ENCODE peak calls at places on chromosomes 5 and 9, in six cellular contexts. One of them, this sample, is unnamed.

GRCh38 chr5:108141676-108142075 is 240.2 kb downstream of the FBXL17 start:
- DNase-seq in G401: no peak
- DNase-seq in stomach: no peak
- DNase-seq in GM12865: peak
- DNase-seq in T-helper 2 cell: no peak
- DNase-seq in activated naive CD8-positive, alpha-beta T cell treated with anti-CD3 and anti-CD28 coated beads for 36 hours: no peak
- DNase-seq in this sample: no peak

GRCh38 chr5:133247145-133247709 is 195.4 kb downstream of the HSPA4 start:
- DNase-seq in G401: no peak
- DNase-seq in stomach: no peak
- DNase-seq in GM12865: no peak
- DNase-seq in T-helper 2 cell: no peak
- DNase-seq in activated naive CD8-positive, alpha-beta T cell treated with anti-CD3 and anti-CD28 coated beads for 36 hours: no peak
- DNase-seq in this sample: no peak

GRCh38 chr9:121286973-121287721 is 19.2 kb downstream of the GSN start:
- DNase-seq in G401: peak
- DNase-seq in stomach: peak
- DNase-seq in GM12865: no peak
- DNase-seq in T-helper 2 cell: no peak
- DNase-seq in activated naive CD8-positive, alpha-beta T cell treated with anti-CD3 and anti-CD28 coated beads for 36 hours: peak
- DNase-seq in this sample: no peak

GRCh38 chr9:136854113-136854841 is 2.1 kb downstream of the MAMDC4 start:
- DNase-seq in G401: no peak
- DNase-seq in stomach: no peak
- DNase-seq in GM12865: no peak
- DNase-seq in T-helper 2 cell: no peak
- DNase-seq in activated naive CD8-positive, alpha-beta T cell treated with anti-CD3 and anti-CD28 coated beads for 36 hours: no peak
- DNase-seq in this sample: no peak

GRCh38 chr9:136825295-136826187 is 16.7 kb upstream of the AJM1 start:
- DNase-seq in G401: peak
- DNase-seq in stomach: no peak
- DNase-seq in GM12865: no peak
- DNase-seq in T-helper 2 cell: no peak
- DNase-seq in activated naive CD8-positive, alpha-beta T cell treated with anti-CD3 and anti-CD28 coated beads for 36 hours: no peak
- DNase-seq in this sample: no peak

GRCh38 chr9:121637441-121638222 is 13.8 kb upstream of the DAB2IP start:
- DNase-seq in G401: no peak
- DNase-seq in stomach: no peak
- DNase-seq in GM12865: no peak
- DNase-seq in T-helper 2 cell: no peak
- DNase-seq in activated naive CD8-positive, alpha-beta T cell treated with anti-CD3 and anti-CD28 coated beads for 36 hours: no peak
- DNase-seq in this sample: no peak

GRCh38 chr5:54171645-54172384 is 138.6 kb downstream of the ARL15 start:
- DNase-seq in G401: peak
- DNase-seq in stomach: peak
- DNase-seq in GM12865: no peak
- DNase-seq in T-helper 2 cell: no peak
- DNase-seq in activated naive CD8-positive, alpha-beta T cell treated with anti-CD3 and anti-CD28 coated beads for 36 hours: no peak
- DNase-seq in this sample: peak

GRCh38 chr9:91429501-91429900 is 5.9 kb upstream of the NFIL3 start:
- DNase-seq in G401: no peak
- DNase-seq in stomach: no peak
- DNase-seq in GM12865: peak
- DNase-seq in T-helper 2 cell: no peak
- DNase-seq in activated naive CD8-positive, alpha-beta T cell treated with anti-CD3 and anti-CD28 coated beads for 36 hours: no peak
- DNase-seq in this sample: no peak

GRCh38 chr5:72324186-72324825 is 4.1 kb downstream of the PTCD2 start:
- DNase-seq in G401: no peak
- DNase-seq in stomach: no peak
- DNase-seq in GM12865: no peak
- DNase-seq in T-helper 2 cell: no peak
- DNase-seq in activated naive CD8-positive, alpha-beta T cell treated with anti-CD3 and anti-CD28 coated beads for 36 hours: no peak
- DNase-seq in this sample: no peak

GRCh38 chr5:154756871-154757646 is 1.9 kb downstream of the LARP1 start:
- DNase-seq in G401: peak
- DNase-seq in stomach: peak
- DNase-seq in GM12865: peak
- DNase-seq in T-helper 2 cell: peak
- DNase-seq in activated naive CD8-positive, alpha-beta T cell treated with anti-CD3 and anti-CD28 coated beads for 36 hours: peak
- DNase-seq in this sample: peak

GRCh38 chr9:121569266-121569648 is 69.6 kb upstream of the GGTA1 start:
- DNase-seq in G401: no peak
- DNase-seq in stomach: no peak
- DNase-seq in GM12865: no peak
- DNase-seq in T-helper 2 cell: no peak
- DNase-seq in activated naive CD8-positive, alpha-beta T cell treated with anti-CD3 and anti-CD28 coated beads for 36 hours: no peak
- DNase-seq in this sample: no peak

This sample was measured in cerebellum.